ENCODE peak calls at places on chromosomes 1 and 21, in five cellular contexts. Y, F, I, Z and W are unnamed samples.
A peak's percentile ranks its signal among the peaks of the same experiment; 100 is the strongest.

GRCh38 chr1:6275826-6276764 is 15.2 kb upstream of the GPR153 start:
- DNase-seq in F (peak; percentile 85), I (no peak), Z (peak; percentile 48), Y (no peak), W (no peak)

GRCh38 chr21:45959182-45959581 is 22.4 kb upstream of the COL6A1 start:
- DNase-seq in Z (no peak), Y (no peak), F (no peak), I (no peak), W (no peak)

GRCh38 chr1:36856126-36856525 is 178.2 kb downstream of the GRIK3 start:
- DNase-seq in F (no peak), Z (no peak), Y (no peak), I (no peak), W (no peak)

GRCh38 chr1:168520052-168520751 is 23.6 kb downstream of the XCL2 start:
- DNase-seq in Y (no peak), Z (no peak), F (no peak), I (no peak), W (no peak)

GRCh38 chr1:198096390-198096789 is 60.4 kb upstream of the NEK7 start:
- DNase-seq in F (no peak), Y (no peak), I (no peak), Z (no peak), W (peak; percentile 52)

GRCh38 chr1:235502601-235503332 is 1.5 kb downstream of the B3GALNT2 start:
- DNase-seq in Y (no peak), F (peak; percentile 48), I (no peak), Z (no peak), W (no peak)

GRCh38 chr1:6035719-6036118 is 10.0 kb upstream of the KCNAB2 start:
- DNase-seq in Z (no peak), F (no peak), Y (no peak), I (no peak), W (no peak)

GRCh38 chr21:45992311-45993209 is 11.0 kb downstream of the COL6A1 start:
- DNase-seq in I (no peak), Z (no peak), F (no peak), Y (peak; percentile 51), W (no peak)

GRCh38 chr1:178057131-178057765 is 36.7 kb upstream of the RASAL2 start:
- DNase-seq in Z (no peak), I (no peak), F (no peak), Y (no peak), W (no peak)

GRCh38 chr1:62089570-62089969 is 105.1 kb upstream of the L1TD1 start:
- DNase-seq in F (no peak), Y (no peak), I (no peak), Z (no peak), W (no peak)

GRCh38 chr1:37239225-37239740 is 205.0 kb upstream of the GRIK3 start:
- DNase-seq in I (no peak), Y (no peak), F (no peak), Z (no peak), W (no peak)

GRCh38 chr1:237281481-237281880 is 239.5 kb downstream of the RYR2 start:
- DNase-seq in I (no peak), F (no peak), Z (no peak), Y (no peak), W (no peak)

GRCh38 chr1:71698186-71698585 is 584.2 kb downstream of the NEGR1 start:
- DNase-seq in I (no peak), Z (no peak), Y (no peak), F (no peak), W (no peak)

GRCh38 chr1:177355575-177355974 is 184.8 kb downstream of the BRINP2 start:
- DNase-seq in Y (no peak), F (peak; percentile 46), Z (no peak), I (peak; percentile 27), W (peak; percentile 11)

GRCh38 chr1:167922023-167922422 is 8.1 kb upstream of the ADCY10 start:
- DNase-seq in Z (no peak), F (no peak), I (no peak), Y (no peak), W (no peak)

GRCh38 chr1:31944205-31945089 is 6.3 kb upstream of the PTP4A2 start:
- DNase-seq in I (peak; percentile 86), F (peak; percentile 95), Z (peak; percentile 78), Y (peak; percentile 88), W (peak; percentile 38)

DNA sequence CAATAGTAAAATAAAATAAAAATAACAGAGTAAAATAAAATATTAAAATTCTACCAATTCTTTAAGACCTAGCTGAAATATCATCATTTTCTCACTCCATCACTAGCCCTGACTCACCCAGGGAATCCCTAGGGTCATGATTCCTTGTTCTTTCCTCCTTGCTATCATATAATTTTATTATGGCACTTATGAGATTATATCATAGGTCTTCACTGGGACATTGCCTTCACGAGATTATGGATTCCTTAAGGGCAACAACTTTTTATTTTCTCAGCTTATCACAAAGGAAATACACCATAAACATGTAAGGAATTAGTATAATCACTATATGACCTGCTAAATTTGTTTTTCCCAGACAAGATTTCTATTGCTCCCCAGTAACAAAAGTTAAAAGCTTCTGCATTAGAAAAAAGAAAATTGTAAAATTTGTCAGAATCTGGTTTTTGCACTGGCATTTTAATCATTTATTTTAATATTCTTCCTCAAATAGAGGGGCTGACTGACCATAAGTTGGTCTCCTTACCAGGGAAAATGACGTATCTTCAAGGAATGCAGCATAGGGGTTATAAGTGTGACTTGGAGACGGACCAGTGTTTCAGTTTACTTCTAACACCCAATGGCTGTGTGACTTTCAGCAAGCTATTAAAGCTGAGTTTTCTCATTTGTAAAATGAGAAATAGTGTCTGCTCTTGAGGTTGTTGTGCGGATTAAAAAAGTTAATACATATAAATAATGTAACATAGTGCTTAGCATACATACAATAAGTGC is 8.8 kb upstream of the CLCA4 start:
- DNase-seq in Y (no peak), Z (no peak), F (no peak), I (no peak), W (no peak)
- H3K4me3 ChIP-seq in Y (no peak overlapping the region), Z (no peak overlapping the region), F (no peak overlapping the region), I (no peak overlapping the region), W (no peak overlapping the region)

DNA sequence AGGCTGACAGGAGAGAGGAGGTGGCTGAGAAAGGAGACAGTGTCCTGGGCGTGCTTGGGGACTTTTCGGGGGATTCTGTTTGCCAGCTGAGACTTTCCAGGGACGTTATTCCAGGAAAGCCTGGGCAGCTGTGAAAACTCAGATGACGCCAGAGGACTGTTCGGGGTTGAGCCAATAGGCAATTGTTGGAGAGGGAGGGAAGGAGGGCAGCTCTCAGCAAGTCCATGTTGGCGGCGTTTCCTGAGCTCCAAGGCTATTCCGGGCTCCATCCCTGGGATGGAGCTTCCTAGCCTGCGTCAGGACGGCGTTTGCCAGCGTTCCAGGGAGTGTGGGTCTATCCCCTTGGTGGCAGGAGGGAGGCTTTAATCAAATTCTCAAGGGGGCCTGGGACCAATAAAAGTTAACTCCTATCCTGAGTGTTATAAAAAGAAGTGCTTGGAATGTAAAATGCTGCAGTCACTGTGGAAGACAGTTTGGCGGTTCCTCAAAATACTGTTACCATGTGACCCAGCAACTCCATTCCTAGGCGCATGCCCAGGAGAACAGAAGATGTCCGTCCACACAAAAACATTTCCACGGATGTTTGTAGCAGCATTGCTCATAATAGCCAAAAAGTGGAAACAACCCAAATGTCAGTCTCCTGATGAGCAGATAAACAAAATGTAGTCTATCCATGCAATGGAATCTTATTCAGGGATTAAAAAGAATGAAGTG is 15.2 kb downstream of the SLC27A3 start:
- DNase-seq in I (peak; percentile 39), Y (peak; percentile 61), F (peak; percentile 76), Z (peak; percentile 60), W (no peak)
- H3K4me3 ChIP-seq in I (peak overlapping the region; percentile 32), Y (no peak overlapping the region), F (no peak overlapping the region), Z (peak overlapping the region; percentile 15), W (no peak overlapping the region)

GRCh38 chr1:150072959-150073358 is 5.4 kb downstream of the VPS45 start:
- DNase-seq in Y (no peak), F (no peak), Z (no peak), I (no peak), W (peak; percentile 22)

GRCh38 chr1:150076985-150077384 is 9.4 kb downstream of the VPS45 start:
- DNase-seq in Z (no peak), F (no peak), Y (no peak), I (no peak), W (no peak)

GRCh38 chr1:150069923-150070322 is 2.3 kb downstream of the VPS45 start:
- DNase-seq in Y (no peak), F (no peak), I (no peak), Z (no peak), W (no peak)

GRCh38 chr1:150076066-150076465 is 8.5 kb downstream of the VPS45 start:
- DNase-seq in Y (no peak), Z (no peak), I (no peak), F (no peak), W (no peak)

DNA sequence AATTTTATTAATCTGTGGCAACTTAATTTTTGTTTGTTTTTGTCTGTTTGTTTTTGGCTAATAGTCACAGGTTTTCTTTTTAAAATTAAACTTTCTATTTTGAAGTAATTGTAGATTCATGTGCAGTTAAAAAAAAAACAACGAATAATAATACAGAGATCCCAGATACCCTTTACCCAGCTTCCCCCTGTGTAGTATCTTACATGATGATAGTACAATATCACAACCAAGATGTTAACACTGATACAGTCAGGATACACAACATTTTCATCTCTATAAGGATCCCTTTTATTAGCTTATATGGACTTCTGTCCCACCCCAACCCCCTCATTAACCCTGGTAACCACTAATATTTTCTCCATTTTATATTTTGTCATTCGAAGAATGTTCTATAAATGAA is 5.9 kb downstream of the VPS45 start:
- DNase-seq in F (no peak), Y (no peak), Z (no peak), I (no peak), W (no peak)
- H3K4me3 ChIP-seq in F (no peak overlapping the region), Y (no peak overlapping the region), Z (no peak overlapping the region), I (no peak overlapping the region), W (no peak overlapping the region)

GRCh38 chr1:55930931-55931271 is 648.5 kb downstream of the PLPP3 start:
- DNase-seq in I (no peak), Z (no peak), F (no peak), Y (no peak), W (no peak)
- H3K4me3 ChIP-seq in I (no peak overlapping the region), Z (no peak overlapping the region), F (no peak overlapping the region), Y (no peak overlapping the region), W (no peak overlapping the region)

GRCh38 chr1:209187589-209187988 is 395.9 kb upstream of the CAMK1G start:
- DNase-seq in Y (no peak), I (no peak), Z (no peak), F (no peak), W (no peak)

GRCh38 chr1:209190591-209191241 is 392.8 kb upstream of the CAMK1G start:
- DNase-seq in Y (peak; percentile 64), I (peak; percentile 59), Z (no peak), F (peak; percentile 73), W (peak; percentile 55)

GRCh38 chr1:209196140-209196539 is 387.4 kb upstream of the CAMK1G start:
- DNase-seq in I (no peak), Y (no peak), Z (no peak), F (no peak), W (no peak)

GRCh38 chr1:209191242-209191626 is 392.3 kb upstream of the CAMK1G start:
- DNase-seq in Y (no peak), I (no peak), F (no peak), Z (no peak), W (no peak)
- H3K4me3 ChIP-seq in Y (no peak overlapping the region), I (no peak overlapping the region), F (no peak overlapping the region), Z (no peak overlapping the region), W (no peak overlapping the region)